ENCODE peak calls at places on chromosome 22, in nine cellular contexts. Z is ovary, T is adrenal gland, N is IMR-90, S is right lobe of liver, F is gastrocnemius medialis, V is heart left ventricle, Y is sigmoid colon, C is thyroid gland. G is an unnamed sample.
A peak's percentile ranks its signal among the peaks of the same experiment; 100 is the strongest.

GRCh38 chr22:39089928-39090327 is 7.1 kb upstream of the APOBEC3H start:
- DNase-seq in V (no peak), C (no peak), N (no peak), Z (no peak), Y (no peak), F (no peak), T (no peak), S (no peak), G (no peak)

GRCh38 chr22:37077802-37078448 is 26.4 kb downstream of the KCTD17 start:
- DNase-seq in Y (no peak), S (no peak), Z (no peak), F (peak; percentile 21), V (peak; percentile 81), T (peak; percentile 72), N (peak; percentile 37), C (peak; percentile 63), G (peak; percentile 64)

GRCh38 chr22:49010901-49011300 is 816.8 kb downstream of the BRD1 start:
- DNase-seq in N (no peak), Y (peak; percentile 32), T (no peak), Z (no peak), C (no peak), F (no peak), S (peak; percentile 27), V (no peak), G (no peak)

GRCh38 chr22:41524809-41525449 is 19.3 kb downstream of the POLR3H start:
- DNase-seq in N (no peak), T (no peak), F (no peak), V (no peak), S (no peak), C (no peak), Z (peak; percentile 53), Y (no peak), G (no peak)

GRCh38 chr22:46727813-46728364 is 10.2 kb downstream of the CERK start:
- DNase-seq in V (no peak), S (no peak), F (no peak), Y (no peak), T (no peak), Z (no peak), N (no peak), C (no peak), G (no peak)

GRCh38 chr22:49929553-49929979 is 11.1 kb downstream of the CRELD2 start:
- DNase-seq in S (peak; percentile 76), T (peak; percentile 70), V (peak; percentile 86), C (peak; percentile 68), F (peak; percentile 59), Y (peak; percentile 80), N (no peak), Z (peak; percentile 75), G (peak; percentile 76)

GRCh38 chr22:47822459-47822858 is 1060.0 kb downstream of the TBC1D22A start:
- DNase-seq in Y (no peak), F (no peak), N (no peak), V (no peak), T (no peak), S (no peak), Z (no peak), C (no peak), G (no peak)

GRCh38 chr22:18970948-18971315 is 34.8 kb upstream of the PRODH start:
- DNase-seq in Y (no peak), Z (no peak), T (no peak), C (no peak), N (no peak), S (no peak), V (no peak), F (no peak), G (no peak)

GRCh38 chr22:33450756-33451155 is 392.6 kb upstream of the SYN3 start:
- DNase-seq in Y (no peak), C (no peak), N (no peak), V (no peak), T (no peak), Z (no peak), F (no peak), S (no peak), G (no peak)

GRCh38 chr22:45865561-45866397 is 111.2 kb downstream of the WNT7B start:
- DNase-seq in F (no peak), Y (peak; percentile 59), C (no peak), S (no peak), Z (no peak), T (no peak), N (no peak), V (no peak), G (no peak)

GRCh38 chr22:26892401-26893033 is 235.1 kb downstream of the MIAT start:
- DNase-seq in Z (peak; percentile 36), F (no peak), Y (peak; percentile 72), C (peak; percentile 14), T (peak; percentile 32), S (no peak), N (no peak), V (no peak), G (peak; percentile 82)

GRCh38 chr22:21991309-21991596 is 8.7 kb upstream of the TOP3B start:
- DNase-seq in N (no peak), C (no peak), S (no peak), Y (no peak), F (no peak), T (no peak), V (no peak), Z (no peak), G (no peak)

GRCh38 chr22:22974795-22975580 is 87.4 kb downstream of the IGLL5 start:
- DNase-seq in F (no peak), T (no peak), C (no peak), Y (no peak), S (no peak), Z (no peak), V (no peak), N (no peak), G (no peak)

GRCh38 chr22:42895541-42895981 is 38.5 kb upstream of the ARFGAP3 start:
- DNase-seq in T (no peak), C (peak; percentile 17), Y (no peak), S (no peak), V (no peak), F (no peak), Z (no peak), N (no peak), G (peak; percentile 64)
- H3K27ac ChIP-seq in T (peak overlapping the region; percentile 14), C (peak overlapping the region; percentile 2), Y (peak overlapping the region; percentile 11), S (peak overlapping the region; percentile 22), V (peak overlapping the region; percentile 29), F (peak overlapping the region; percentile 43), Z (no peak overlapping the region), N (no peak overlapping the region), G (peak overlapping the region; percentile 94)

DNA sequence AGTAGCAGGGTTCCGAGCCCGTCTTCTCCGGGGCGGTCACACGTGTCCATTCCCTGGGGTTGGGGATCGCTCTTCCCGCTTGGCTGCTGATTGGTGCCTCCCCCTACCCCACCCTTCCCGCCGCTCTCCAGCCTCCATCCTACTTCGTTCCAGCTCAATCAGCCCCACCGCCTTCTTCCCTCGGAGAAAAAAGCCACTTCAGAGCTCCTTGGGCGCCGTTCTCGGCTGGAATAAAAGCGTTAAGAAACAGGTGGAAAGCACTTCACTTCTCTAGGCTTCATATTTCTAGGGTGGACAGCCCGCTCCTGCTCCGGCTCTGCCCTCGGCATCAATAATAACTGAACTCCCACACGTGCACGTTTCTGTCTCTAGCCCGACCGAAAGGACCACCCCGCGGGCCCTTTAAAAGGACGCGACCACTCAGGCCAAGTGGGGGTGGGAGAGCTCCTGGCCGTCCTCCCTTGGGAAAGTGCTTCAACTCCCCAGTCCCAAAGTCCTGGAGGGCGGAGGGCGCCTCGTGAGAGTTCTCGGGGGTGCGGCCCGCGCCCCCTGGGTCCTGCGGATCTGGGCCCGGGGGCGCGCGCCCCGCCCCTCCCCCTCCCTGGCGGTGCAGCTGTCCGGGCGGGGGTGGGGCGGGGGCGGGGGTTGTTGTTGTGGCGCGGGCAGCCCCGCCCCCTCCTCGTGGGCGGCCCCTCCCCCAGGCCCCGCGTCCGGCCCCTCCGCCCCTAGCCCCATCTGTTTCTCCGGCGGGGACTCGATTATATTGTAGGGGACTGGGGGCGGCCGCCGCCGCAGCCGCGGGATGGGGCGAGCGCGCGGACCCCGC is at the start of gene CECR2:
- DNase-seq in S (peak; percentile 82), F (peak; percentile 78), C (peak; percentile 84), Z (peak; percentile 70), T (peak; percentile 25), V (peak; percentile 69), N (no peak), Y (peak; percentile 78), G (peak; percentile 53)
- TF ChIP-seq POLR2A in S (no peak), F (peak; percentile 50), C (no peak), Z (no peak), T (no peak), V (no peak), N (no peak), Y (no peak), G (peak; percentile 22)

GRCh38 chr22:35839811-35840739 is 122.4 kb downstream of the APOL5 start:
- DNase-seq in T (peak; percentile 90), Z (peak; percentile 89), Y (peak; percentile 94), F (peak; percentile 90), S (peak; percentile 64), N (peak; percentile 98), C (peak; percentile 89), V (peak; percentile 85), G (peak; percentile 79)

GRCh38 chr22:35838849-35839646 is 121.4 kb downstream of the APOL5 start:
- DNase-seq in N (peak; percentile 82), V (no peak), T (peak; percentile 33), Z (peak; percentile 62), C (peak; percentile 57), F (peak; percentile 52), S (no peak), Y (peak; percentile 84), G (no peak)

GRCh38 chr22:35835998-35836691 is 118.5 kb downstream of the APOL5 start:
- DNase-seq in Y (peak; percentile 76), S (no peak), F (peak; percentile 56), C (peak; percentile 62), Z (peak; percentile 45), V (peak; percentile 55), T (peak; percentile 41), N (peak; percentile 86), G (peak; percentile 58)

GRCh38 chr22:35835267-35835997 is 117.8 kb downstream of the APOL5 start:
- DNase-seq in T (no peak), Y (no peak), C (no peak), F (no peak), V (no peak), S (no peak), Z (no peak), N (peak; percentile 72), G (no peak)

DNA sequence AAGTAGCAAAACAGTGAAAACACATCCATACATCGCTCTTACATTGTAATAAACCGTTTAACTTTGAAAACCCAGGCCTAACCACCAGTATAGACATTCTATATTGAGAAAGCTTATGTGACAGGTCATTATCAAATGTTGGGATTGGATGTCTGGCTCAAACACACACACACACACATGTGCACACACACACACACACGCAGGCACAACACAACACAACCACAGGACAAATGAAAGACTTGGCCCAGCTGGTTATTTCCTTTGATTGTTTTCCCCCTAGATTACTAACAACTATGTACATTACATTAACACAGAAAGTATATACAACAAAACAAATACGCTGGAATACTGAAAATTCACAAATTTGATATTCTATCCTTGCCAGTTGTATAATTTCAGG is 119.7 kb downstream of the APOL5 start:
- DNase-seq in Z (no peak), Y (no peak), V (no peak), S (no peak), C (no peak), F (no peak), T (no peak), N (no peak), G (no peak)
- H3K4me3 ChIP-seq in Z (no peak overlapping the region), Y (no peak overlapping the region), V (no peak overlapping the region), S (no peak overlapping the region), C (no peak overlapping the region), F (no peak overlapping the region), T (no peak overlapping the region), N (no peak overlapping the region), G (no peak overlapping the region)

DNA sequence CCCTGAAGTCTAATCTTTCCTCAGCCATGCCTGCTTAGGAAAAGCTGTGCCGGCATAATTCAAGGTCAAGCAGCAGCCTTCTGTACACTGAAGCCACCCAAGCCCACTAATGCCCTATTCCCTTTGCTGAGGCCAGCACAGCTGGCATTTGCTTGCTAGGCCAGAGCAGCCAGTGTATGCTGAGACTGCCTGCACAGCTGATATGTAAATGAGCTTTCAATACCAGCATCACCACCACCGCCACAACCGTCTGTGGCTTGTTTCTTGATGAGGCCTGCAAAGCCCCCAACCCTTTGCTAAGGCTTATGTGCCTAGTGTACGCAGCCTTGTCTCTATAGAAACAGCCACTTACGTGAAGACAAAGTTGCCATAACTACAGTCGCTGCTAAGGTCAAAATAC is 56.3 kb upstream of the TNRC6B start:
- DNase-seq in Y (no peak), C (no peak), V (no peak), T (no peak), N (no peak), S (no peak), Z (no peak), F (no peak), G (peak; percentile 30)
- H3K27ac ChIP-seq in Y (no peak overlapping the region), C (no peak overlapping the region), V (no peak overlapping the region), T (no peak overlapping the region), N (no peak overlapping the region), S (no peak overlapping the region), Z (no peak overlapping the region), F (no peak overlapping the region), G (no peak overlapping the region)

G was measured in body of pancreas.